ENCODE peak calls at places on chromosomes 1 and 21, in six cellular contexts. One of them, this sample, is unnamed.

GRCh38 chr1:48710318-48710717 is 66.4 kb downstream of the BEND5 start:
- DNase-seq in WERI-Rb-1: no peak
- DNase-seq in neural crest cell: no peak
- DNase-seq in body of pancreas: no peak
- DNase-seq in omental fat pad: no peak
- DNase-seq in tibial artery: no peak
- DNase-seq in this sample: no peak

GRCh38 chr21:42844411-42845113 is 34.8 kb downstream of the WDR4 start:
- DNase-seq in neural crest cell: no peak
- DNase-seq in body of pancreas: peak
- DNase-seq in WERI-Rb-1: peak
- DNase-seq in omental fat pad: no peak
- DNase-seq in tibial artery: peak
- DNase-seq in this sample: no peak

GRCh38 chr1:156801409-156802121 is 15.1 kb downstream of the SH2D2A start:
- DNase-seq in WERI-Rb-1: peak
- DNase-seq in body of pancreas: peak
- DNase-seq in tibial artery: peak
- DNase-seq in omental fat pad: no peak
- DNase-seq in neural crest cell: no peak
- DNase-seq in this sample: no peak

GRCh38 chr1:46487818-46488218 is 1.8 kb upstream of the DMBX1 start:
- DNase-seq in body of pancreas: no peak
- DNase-seq in WERI-Rb-1: peak
- DNase-seq in neural crest cell: no peak
- DNase-seq in omental fat pad: no peak
- DNase-seq in tibial artery: no peak
- DNase-seq in this sample: peak

GRCh38 chr21:35925497-35925896 is 134.8 kb downstream of the SETD4 start:
- DNase-seq in WERI-Rb-1: no peak
- DNase-seq in neural crest cell: no peak
- DNase-seq in tibial artery: no peak
- DNase-seq in body of pancreas: peak
- DNase-seq in omental fat pad: no peak
- DNase-seq in this sample: no peak

GRCh38 chr1:219926363-219926998 is 1.9 kb downstream of the SLC30A10 start:
- DNase-seq in omental fat pad: no peak
- DNase-seq in neural crest cell: no peak
- DNase-seq in body of pancreas: no peak
- DNase-seq in WERI-Rb-1: no peak
- DNase-seq in tibial artery: no peak
- DNase-seq in this sample: no peak

GRCh38 chr1:157431751-157432150 is 120.6 kb downstream of the FCRL5 start:
- DNase-seq in WERI-Rb-1: no peak
- DNase-seq in omental fat pad: no peak
- DNase-seq in neural crest cell: no peak
- DNase-seq in tibial artery: no peak
- DNase-seq in body of pancreas: no peak
- DNase-seq in this sample: no peak

GRCh38 chr1:47164552-47164951 is 25.3 kb downstream of the PDZK1IP1 start:
- DNase-seq in neural crest cell: no peak
- DNase-seq in tibial artery: no peak
- DNase-seq in omental fat pad: no peak
- DNase-seq in WERI-Rb-1: no peak
- DNase-seq in body of pancreas: no peak
- DNase-seq in this sample: no peak

GRCh38 chr1:53477626-53478025 is 18.4 kb downstream of the DMRTB1 start:
- DNase-seq in omental fat pad: no peak
- DNase-seq in WERI-Rb-1: no peak
- DNase-seq in tibial artery: no peak
- DNase-seq in neural crest cell: no peak
- DNase-seq in body of pancreas: no peak
- DNase-seq in this sample: no peak

GRCh38 chr1:215631489-215631888 is 64.4 kb downstream of the KCTD3 start:
- DNase-seq in tibial artery: no peak
- DNase-seq in body of pancreas: peak
- DNase-seq in neural crest cell: no peak
- DNase-seq in WERI-Rb-1: peak
- DNase-seq in omental fat pad: no peak
- DNase-seq in this sample: no peak

GRCh38 chr1:225834417-225835329 is 24.7 kb downstream of the EPHX1 start:
- DNase-seq in WERI-Rb-1: no peak
- DNase-seq in tibial artery: peak
- DNase-seq in neural crest cell: no peak
- DNase-seq in omental fat pad: no peak
- DNase-seq in body of pancreas: peak
- DNase-seq in this sample: no peak

GRCh38 chr21:40355076-40355475 is 487.8 kb downstream of the PCP4 start:
- DNase-seq in WERI-Rb-1: no peak
- DNase-seq in body of pancreas: no peak
- DNase-seq in neural crest cell: no peak
- DNase-seq in tibial artery: no peak
- DNase-seq in omental fat pad: no peak
- DNase-seq in this sample: no peak

GRCh38 chr1:3895279-3895950 is 4.7 kb downstream of the C1orf174 start:
- DNase-seq in omental fat pad: no peak
- DNase-seq in body of pancreas: no peak
- DNase-seq in WERI-Rb-1: no peak
- DNase-seq in tibial artery: no peak
- DNase-seq in neural crest cell: no peak
- DNase-seq in this sample: no peak

GRCh38 chr1:85718678-85719340 is 10.6 kb upstream of the ZNHIT6 start:
- DNase-seq in neural crest cell: no peak
- DNase-seq in WERI-Rb-1: no peak
- DNase-seq in body of pancreas: no peak
- DNase-seq in tibial artery: no peak
- DNase-seq in omental fat pad: no peak
- DNase-seq in this sample: no peak

GRCh38 chr1:213507472-213508223 is 456.6 kb downstream of the RPS6KC1 start:
- DNase-seq in omental fat pad: no peak
- DNase-seq in WERI-Rb-1: no peak
- DNase-seq in body of pancreas: no peak
- DNase-seq in neural crest cell: no peak
- DNase-seq in tibial artery: no peak
- DNase-seq in this sample: no peak

GRCh38 chr1:245855846-245856730 is 651.0 kb downstream of the SMYD3 start:
- DNase-seq in omental fat pad: no peak
- DNase-seq in neural crest cell: no peak
- DNase-seq in WERI-Rb-1: no peak
- DNase-seq in body of pancreas: no peak
- DNase-seq in tibial artery: no peak
- DNase-seq in this sample: no peak

GRCh38 chr1:168469690-168470089 is 74.1 kb downstream of the XCL2 start:
- DNase-seq in body of pancreas: peak
- DNase-seq in WERI-Rb-1: peak
- DNase-seq in tibial artery: peak
- DNase-seq in neural crest cell: no peak
- DNase-seq in omental fat pad: no peak
- DNase-seq in this sample: no peak

GRCh38 chr1:200670215-200671118 is 760 bp upstream of the DDX59 start:
- DNase-seq in body of pancreas: peak
- DNase-seq in tibial artery: peak
- DNase-seq in WERI-Rb-1: peak
- DNase-seq in omental fat pad: no peak
- DNase-seq in neural crest cell: no peak
- DNase-seq in this sample: no peak

GRCh38 chr1:161986328-161986727 is 37.3 kb downstream of the OLFML2B start:
- DNase-seq in WERI-Rb-1: no peak
- DNase-seq in omental fat pad: no peak
- DNase-seq in tibial artery: no peak
- DNase-seq in neural crest cell: no peak
- DNase-seq in body of pancreas: no peak
- DNase-seq in this sample: no peak

GRCh38 chr1:214791961-214792360 is 189.0 kb downstream of the CENPF start:
- DNase-seq in body of pancreas: no peak
- DNase-seq in neural crest cell: no peak
- DNase-seq in WERI-Rb-1: no peak
- DNase-seq in tibial artery: no peak
- DNase-seq in omental fat pad: no peak
- DNase-seq in this sample: no peak

GRCh38 chr1:27807385-27807784 is 23.2 kb upstream of the PPP1R8 start:
- DNase-seq in WERI-Rb-1: no peak
- DNase-seq in tibial artery: no peak
- DNase-seq in neural crest cell: no peak
- DNase-seq in omental fat pad: no peak
- DNase-seq in body of pancreas: no peak
- DNase-seq in this sample: no peak

GRCh38 chr1:192474080-192474683 is 101.4 kb upstream of the RGS1 start:
- DNase-seq in WERI-Rb-1: no peak
- DNase-seq in omental fat pad: no peak
- DNase-seq in neural crest cell: peak
- DNase-seq in tibial artery: no peak
- DNase-seq in body of pancreas: no peak
- DNase-seq in this sample: peak

GRCh38 chr1:29924017-29924431 is 687.7 kb downstream of the PTPRU start:
- DNase-seq in body of pancreas: no peak
- DNase-seq in omental fat pad: no peak
- DNase-seq in WERI-Rb-1: no peak
- DNase-seq in tibial artery: no peak
- DNase-seq in neural crest cell: no peak
- DNase-seq in this sample: no peak

GRCh38 chr1:203081465-203082355 is 4.1 kb downstream of the MYOG start:
- DNase-seq in body of pancreas: no peak
- DNase-seq in tibial artery: no peak
- DNase-seq in neural crest cell: no peak
- DNase-seq in WERI-Rb-1: peak
- DNase-seq in omental fat pad: no peak
- DNase-seq in this sample: no peak

GRCh38 chr1:19361231-19362147 is 49.4 kb downstream of the SLC66A1 start:
- DNase-seq in neural crest cell: no peak
- DNase-seq in omental fat pad: no peak
- DNase-seq in body of pancreas: no peak
- DNase-seq in WERI-Rb-1: peak
- DNase-seq in tibial artery: no peak
- DNase-seq in this sample: no peak

GRCh38 chr1:14128096-14128495 is 428.1 kb downstream of the PRDM2 start:
- DNase-seq in omental fat pad: no peak
- DNase-seq in tibial artery: no peak
- DNase-seq in neural crest cell: no peak
- DNase-seq in body of pancreas: no peak
- DNase-seq in WERI-Rb-1: no peak
- DNase-seq in this sample: no peak

GRCh38 chr1:243251544-243251943 is 3.5 kb downstream of the CEP170 start:
- DNase-seq in WERI-Rb-1: no peak
- DNase-seq in body of pancreas: no peak
- DNase-seq in tibial artery: no peak
- DNase-seq in neural crest cell: no peak
- DNase-seq in omental fat pad: no peak
- DNase-seq in this sample: no peak

GRCh38 chr1:28835237-28835650 is 23.3 kb downstream of the OPRD1 start:
- DNase-seq in omental fat pad: no peak
- DNase-seq in tibial artery: no peak
- DNase-seq in body of pancreas: peak
- DNase-seq in WERI-Rb-1: peak
- DNase-seq in neural crest cell: no peak
- DNase-seq in this sample: no peak

GRCh38 chr21:41958886-41959563 is 5.2 kb upstream of the C2CD2 start:
- DNase-seq in tibial artery: peak
- DNase-seq in omental fat pad: no peak
- DNase-seq in body of pancreas: no peak
- DNase-seq in WERI-Rb-1: no peak
- DNase-seq in neural crest cell: no peak
- DNase-seq in this sample: no peak

GRCh38 chr1:32884726-32885125 is 1.6 kb upstream of the HPCA start:
- DNase-seq in body of pancreas: no peak
- DNase-seq in neural crest cell: no peak
- DNase-seq in tibial artery: no peak
- DNase-seq in omental fat pad: no peak
- DNase-seq in WERI-Rb-1: peak
- DNase-seq in this sample: no peak

GRCh38 chr1:145979746-145980435 is 15.4 kb downstream of the POLR3GL start:
- DNase-seq in WERI-Rb-1: no peak
- DNase-seq in omental fat pad: no peak
- DNase-seq in neural crest cell: no peak
- DNase-seq in body of pancreas: no peak
- DNase-seq in tibial artery: peak
- DNase-seq in this sample: no peak

GRCh38 chr1:183180634-183181056 is 5.4 kb upstream of the LAMC2 start:
- DNase-seq in omental fat pad: no peak
- DNase-seq in body of pancreas: peak
- DNase-seq in neural crest cell: no peak
- DNase-seq in tibial artery: peak
- DNase-seq in WERI-Rb-1: no peak
- DNase-seq in this sample: peak

GRCh38 chr21:44444286-44444931 is 10.9 kb upstream of the LRRC3 start:
- DNase-seq in tibial artery: no peak
- DNase-seq in body of pancreas: no peak
- DNase-seq in neural crest cell: peak
- DNase-seq in WERI-Rb-1: no peak
- DNase-seq in omental fat pad: no peak
- DNase-seq in this sample: peak
- TF ChIP-seq CTCF in tibial artery: no peak
- TF ChIP-seq CTCF in body of pancreas: no peak
- TF ChIP-seq CTCF in neural crest cell: peak
- TF ChIP-seq CTCF in WERI-Rb-1: peak
- TF ChIP-seq CTCF in omental fat pad: no peak
- TF ChIP-seq CTCF in this sample: peak

GRCh38 chr1:98659879-98660278 is 1.6 kb upstream of the SNX7 start:
- DNase-seq in omental fat pad: no peak
- DNase-seq in neural crest cell: no peak
- DNase-seq in tibial artery: no peak
- DNase-seq in body of pancreas: no peak
- DNase-seq in WERI-Rb-1: no peak
- DNase-seq in this sample: no peak

GRCh38 chr1:98662354-98662665 is 789 bp downstream of the SNX7 start:
- DNase-seq in tibial artery: no peak
- DNase-seq in WERI-Rb-1: no peak
- DNase-seq in omental fat pad: no peak
- DNase-seq in neural crest cell: no peak
- DNase-seq in body of pancreas: no peak
- DNase-seq in this sample: no peak

GRCh38 chr1:98660941-98661543 is 479 bp upstream of the SNX7 start:
- DNase-seq in neural crest cell: no peak
- DNase-seq in body of pancreas: no peak
- DNase-seq in tibial artery: no peak
- DNase-seq in omental fat pad: no peak
- DNase-seq in WERI-Rb-1: no peak
- DNase-seq in this sample: no peak

GRCh38 chr1:98661544-98662353 is at the start of gene SNX7:
- DNase-seq in neural crest cell: peak
- DNase-seq in omental fat pad: peak
- DNase-seq in WERI-Rb-1: peak
- DNase-seq in tibial artery: peak
- DNase-seq in body of pancreas: peak
- DNase-seq in this sample: peak
- TF ChIP-seq CTCF in neural crest cell: peak
- TF ChIP-seq CTCF in omental fat pad: no peak
- TF ChIP-seq CTCF in WERI-Rb-1: peak
- TF ChIP-seq CTCF in tibial artery: peak
- TF ChIP-seq CTCF in body of pancreas: no peak
- TF ChIP-seq CTCF in this sample: peak

GRCh38 chr1:110112656-110113055 is 413 bp downstream of the UBL4B start:
- DNase-seq in body of pancreas: no peak
- DNase-seq in neural crest cell: no peak
- DNase-seq in omental fat pad: no peak
- DNase-seq in WERI-Rb-1: no peak
- DNase-seq in tibial artery: no peak
- DNase-seq in this sample: no peak
- TF ChIP-seq CTCF in body of pancreas: no peak
- TF ChIP-seq CTCF in neural crest cell: no peak
- TF ChIP-seq CTCF in omental fat pad: no peak
- TF ChIP-seq CTCF in WERI-Rb-1: no peak
- TF ChIP-seq CTCF in tibial artery: no peak
- TF ChIP-seq CTCF in this sample: no peak

GRCh38 chr1:152018537-152018936 is 18.3 kb downstream of the S100A11 start:
- DNase-seq in omental fat pad: no peak
- DNase-seq in WERI-Rb-1: peak
- DNase-seq in tibial artery: no peak
- DNase-seq in body of pancreas: no peak
- DNase-seq in neural crest cell: no peak
- DNase-seq in this sample: peak
- TF ChIP-seq CTCF in omental fat pad: no peak
- TF ChIP-seq CTCF in WERI-Rb-1: peak
- TF ChIP-seq CTCF in tibial artery: no peak
- TF ChIP-seq CTCF in body of pancreas: no peak
- TF ChIP-seq CTCF in neural crest cell: peak
- TF ChIP-seq CTCF in this sample: peak

This sample was measured in endothelial cell.